ENCODE peak calls at places on chromosome 1, in seven cellular contexts. O is SW480; G is Caki2; N is stimulated activated CD4-positive, alpha-beta T cell treated with anti-CD3 and anti-CD28 coated beads, Interleukin-1b, Interleukin-23, amount 100 ng/mL, for 4 hours; L is sigmoid colon; V is left ventricle myocardium inferior; K is fibroblast of the conjunctiva. B is an unnamed sample.

GRCh38 chr1:8889925-8890785 is 11.7 kb upstream of the ENO1 start:
- DNase-seq in O (no peak), G (peak), N (no peak), L (peak), V (peak), K (peak), B (no peak)

GRCh38 chr1:108149796-108150467 is 50.2 kb downstream of the SLC25A24 start:
- DNase-seq in O (no peak), G (no peak), N (no peak), L (no peak), V (no peak), K (no peak), B (no peak)

GRCh38 chr1:197195100-197195499 is 48.6 kb upstream of the ASPM start:
- DNase-seq in O (no peak), G (no peak), N (no peak), L (no peak), V (no peak), K (no peak), B (no peak)

GRCh38 chr1:198970919-198971318 is 332.1 kb downstream of the PTPRC start:
- DNase-seq in O (peak), G (no peak), N (no peak), L (no peak), V (no peak), K (peak), B (no peak)

GRCh38 chr1:201006450-201006849 is 17.1 kb downstream of the KIF21B start:
- DNase-seq in O (no peak), G (no peak), N (no peak), L (no peak), V (no peak), K (no peak), B (no peak)

GRCh38 chr1:3313579-3313955 is 140.9 kb upstream of the ARHGEF16 start:
- DNase-seq in O (peak), G (no peak), N (no peak), L (peak), V (peak), K (peak), B (peak)

GRCh38 chr1:81660286-81660685 is 140.4 kb upstream of the ADGRL2 start:
- DNase-seq in O (no peak), G (no peak), N (no peak), L (no peak), V (no peak), K (no peak), B (no peak)

GRCh38 chr1:231919269-231919886 is 292.8 kb downstream of the DISC1 start:
- DNase-seq in O (no peak), G (no peak), N (no peak), L (no peak), V (no peak), K (no peak), B (no peak)

GRCh38 chr1:81681570-81681969 is 119.2 kb upstream of the ADGRL2 start:
- DNase-seq in O (no peak), G (peak), N (no peak), L (no peak), V (no peak), K (no peak), B (peak)

GRCh38 chr1:11529763-11530730 is 51.1 kb downstream of the DISP3 start:
- DNase-seq in O (no peak), G (no peak), N (no peak), L (no peak), V (no peak), K (no peak), B (no peak)

B was measured in pulmonary artery endothelial cell.